ENCODE peak calls at places on chromosomes 13 and 19, in ten cellular contexts. One of them, this sample, is unnamed.
A peak's percentile ranks its signal among the peaks of the same experiment; 100 is the strongest.

GRCh38 chr13:78372581-78372980 is 230.8 kb downstream of the POU4F1 start:
- DNase-seq in activated CD4-positive, alpha-beta T cell treated with anti-CD3 and anti-CD28 coated beads for 24 hours: no peak
- DNase-seq in colonic mucosa: no peak
- DNase-seq in naive thymus-derived CD4-positive, alpha-beta T cell: no peak
- DNase-seq in frontal cortex: no peak
- DNase-seq in HTR-8/SVneo: no peak
- DNase-seq in kidney glomerular epithelial cell: no peak
- DNase-seq in ascending aorta: no peak
- DNase-seq in AG09319: no peak
- DNase-seq in WTC11: no peak
- DNase-seq in this sample: no peak

GRCh38 chr13:87777395-87777794 is 106.2 kb downstream of the SLITRK5 start:
- DNase-seq in HTR-8/SVneo: no peak
- DNase-seq in activated CD4-positive, alpha-beta T cell treated with anti-CD3 and anti-CD28 coated beads for 24 hours: no peak
- DNase-seq in AG09319: no peak
- DNase-seq in kidney glomerular epithelial cell: no peak
- DNase-seq in naive thymus-derived CD4-positive, alpha-beta T cell: no peak
- DNase-seq in WTC11: no peak
- DNase-seq in colonic mucosa: no peak
- DNase-seq in ascending aorta: no peak
- DNase-seq in frontal cortex: no peak
- DNase-seq in this sample: no peak

GRCh38 chr19:5122121-5122400 is 153.1 kb downstream of the KDM4B start:
- DNase-seq in WTC11: no peak
- DNase-seq in AG09319: no peak
- DNase-seq in colonic mucosa: no peak
- DNase-seq in HTR-8/SVneo: no peak
- DNase-seq in frontal cortex: no peak
- DNase-seq in kidney glomerular epithelial cell: no peak
- DNase-seq in activated CD4-positive, alpha-beta T cell treated with anti-CD3 and anti-CD28 coated beads for 24 hours: no peak
- DNase-seq in naive thymus-derived CD4-positive, alpha-beta T cell: no peak
- DNase-seq in ascending aorta: no peak
- DNase-seq in this sample: no peak

GRCh38 chr13:30963794-30964193 is 31.3 kb downstream of the TEX26 start:
- DNase-seq in ascending aorta: no peak
- DNase-seq in activated CD4-positive, alpha-beta T cell treated with anti-CD3 and anti-CD28 coated beads for 24 hours: no peak
- DNase-seq in colonic mucosa: peak; percentile 22
- DNase-seq in frontal cortex: no peak
- DNase-seq in AG09319: no peak
- DNase-seq in naive thymus-derived CD4-positive, alpha-beta T cell: no peak
- DNase-seq in kidney glomerular epithelial cell: no peak
- DNase-seq in HTR-8/SVneo: no peak
- DNase-seq in WTC11: no peak
- DNase-seq in this sample: peak; percentile 14

GRCh38 chr13:79995334-79995733 is 345.6 kb downstream of the SPRY2 start:
- DNase-seq in naive thymus-derived CD4-positive, alpha-beta T cell: no peak
- DNase-seq in ascending aorta: no peak
- DNase-seq in colonic mucosa: no peak
- DNase-seq in kidney glomerular epithelial cell: peak; percentile 92
- DNase-seq in frontal cortex: no peak
- DNase-seq in HTR-8/SVneo: no peak
- DNase-seq in activated CD4-positive, alpha-beta T cell treated with anti-CD3 and anti-CD28 coated beads for 24 hours: no peak
- DNase-seq in AG09319: no peak
- DNase-seq in WTC11: no peak
- DNase-seq in this sample: peak; percentile 54

GRCh38 chr13:106753241-106753640 is 185.3 kb upstream of the ARGLU1 start:
- DNase-seq in ascending aorta: no peak
- DNase-seq in colonic mucosa: no peak
- DNase-seq in AG09319: no peak
- DNase-seq in naive thymus-derived CD4-positive, alpha-beta T cell: no peak
- DNase-seq in frontal cortex: no peak
- DNase-seq in HTR-8/SVneo: no peak
- DNase-seq in WTC11: no peak
- DNase-seq in activated CD4-positive, alpha-beta T cell treated with anti-CD3 and anti-CD28 coated beads for 24 hours: no peak
- DNase-seq in kidney glomerular epithelial cell: no peak
- DNase-seq in this sample: no peak

GRCh38 chr19:55702131-55702627 is 27.2 kb downstream of the EPN1 start:
- DNase-seq in HTR-8/SVneo: no peak
- DNase-seq in colonic mucosa: no peak
- DNase-seq in AG09319: no peak
- DNase-seq in frontal cortex: no peak
- DNase-seq in naive thymus-derived CD4-positive, alpha-beta T cell: no peak
- DNase-seq in activated CD4-positive, alpha-beta T cell treated with anti-CD3 and anti-CD28 coated beads for 24 hours: no peak
- DNase-seq in WTC11: no peak
- DNase-seq in ascending aorta: no peak
- DNase-seq in kidney glomerular epithelial cell: no peak
- DNase-seq in this sample: no peak

GRCh38 chr19:18282021-18282787 is 782 bp upstream of the JUND start:
- DNase-seq in HTR-8/SVneo: no peak
- DNase-seq in kidney glomerular epithelial cell: peak; percentile 80
- DNase-seq in colonic mucosa: peak; percentile 57
- DNase-seq in frontal cortex: no peak
- DNase-seq in WTC11: no peak
- DNase-seq in AG09319: no peak
- DNase-seq in naive thymus-derived CD4-positive, alpha-beta T cell: no peak
- DNase-seq in activated CD4-positive, alpha-beta T cell treated with anti-CD3 and anti-CD28 coated beads for 24 hours: no peak
- DNase-seq in ascending aorta: no peak
- DNase-seq in this sample: no peak

This sample was measured in PC-9.